ENCODE peak calls at places on chromosomes 6 and 20, in four cellular contexts. E is HEK293T; L is stimulated activated CD4-positive, alpha-beta T cell treated with anti-CD3 and anti-CD28 coated beads, Interleukin-1b, Interleukin-23, amount 100 ng/mL, for 1 hour; V is activated naive CD4-positive, alpha-beta T cell. K is an unnamed sample.

GRCh38 chr6:13462380-13463326 is 24.7 kb downstream of the GFOD1 start:
- DNase-seq in E (no peak), L (no peak), V (no peak), K (no peak)

GRCh38 chr20:41352106-41352505 is 11.5 kb downstream of the LPIN3 start:
- DNase-seq in E (peak), L (no peak), V (no peak), K (no peak)

GRCh38 chr20:51579137-51579536 is 36.6 kb upstream of the NFATC2 start:
- DNase-seq in E (no peak), L (no peak), V (no peak), K (no peak)

GRCh38 chr6:37696841-37697735 is 595 bp downstream of the MDGA1 start:
- DNase-seq in E (peak), L (no peak), V (peak), K (peak)

GRCh38 chr6:130183271-130184222 is 39.2 kb downstream of the SAMD3 start:
- DNase-seq in E (no peak), L (no peak), V (no peak), K (no peak)

GRCh38 chr6:14038636-14039035 is 78.9 kb upstream of the CD83 start:
- DNase-seq in E (no peak), L (no peak), V (no peak), K (no peak)

GRCh38 chr6:137389150-137389664 is 105.0 kb downstream of the OLIG3 start:
- DNase-seq in E (no peak), L (peak), V (peak), K (no peak)

GRCh38 chr6:87822011-87822410 is 120.0 kb upstream of the AKIRIN2 start:
- DNase-seq in E (no peak), L (no peak), V (no peak), K (no peak)

GRCh38 chr6:24477070-24477469 is 12.3 kb downstream of the GPLD1 start:
- DNase-seq in E (no peak), L (no peak), V (no peak), K (no peak)

GRCh38 chr20:6588296-6588695 is 179.2 kb upstream of the BMP2 start:
- DNase-seq in E (no peak), L (no peak), V (no peak), K (no peak)

GRCh38 chr6:5936140-5936539 is 70.6 kb downstream of the NRN1 start:
- DNase-seq in E (no peak), L (no peak), V (no peak), K (no peak)

GRCh38 chr6:152207915-152208714 is 400.6 kb downstream of the ESR1 start:
- DNase-seq in E (no peak), L (no peak), V (no peak), K (no peak)

GRCh38 chr6:135322427-135323201 is 141.5 kb downstream of the MYB start:
- DNase-seq in E (no peak), L (no peak), V (no peak), K (no peak)

GRCh38 chr6:71724456-71725180 is 161.7 kb upstream of the RIMS1 start:
- DNase-seq in E (no peak), L (no peak), V (no peak), K (no peak)

GRCh38 chr20:19688031-19688806 is 69.8 kb upstream of the RIN2 start:
- DNase-seq in E (peak), L (no peak), V (no peak), K (no peak)

GRCh38 chr6:12844284-12845223 is 128.0 kb downstream of the PHACTR1 start:
- DNase-seq in E (peak), L (no peak), V (no peak), K (peak)

GRCh38 chr6:156316613-156317012 is 460.6 kb upstream of the ARID1B start:
- DNase-seq in E (no peak), L (no peak), V (no peak), K (no peak)

GRCh38 chr20:12882832-12883506 is 125.8 kb upstream of the SPTLC3 start:
- DNase-seq in E (no peak), L (no peak), V (no peak), K (no peak)

GRCh38 chr20:32898721-32899120 is 40.0 kb downstream of the EFCAB8 start:
- DNase-seq in E (no peak), L (no peak), V (no peak), K (no peak)

GRCh38 chr6:56663344-56663743 is 20.7 kb upstream of the DST start:
- DNase-seq in E (no peak), L (no peak), V (no peak), K (no peak)

GRCh38 chr6:84282566-84282965 is 55.1 kb upstream of the CEP162 start:
- DNase-seq in E (no peak), L (no peak), V (no peak), K (no peak)

GRCh38 chr6:166615059-166615770 is 11.8 kb downstream of the RPS6KA2 start:
- DNase-seq in E (no peak), L (no peak), V (no peak), K (no peak)

GRCh38 chr6:159163901-159164370 is 5.3 kb upstream of the FNDC1 start:
- DNase-seq in E (no peak), L (no peak), V (no peak), K (no peak)

GRCh38 chr20:37295001-37295400 is 5.5 kb downstream of the MANBAL start:
- DNase-seq in E (no peak), L (no peak), V (no peak), K (no peak)

GRCh38 chr6:40661726-40662125 is 74.6 kb upstream of the LRFN2 start:
- DNase-seq in E (no peak), L (no peak), V (no peak), K (no peak)

GRCh38 chr6:96391776-96392175 is 129.8 kb upstream of the UFL1 start:
- DNase-seq in E (peak), L (no peak), V (no peak), K (no peak)

GRCh38 chr20:32040142-32040953 is 11.7 kb upstream of the HCK start:
- DNase-seq in E (no peak), L (no peak), V (no peak), K (no peak)

GRCh38 chr20:59992531-59992930 is 34.3 kb downstream of the CDH26 start:
- DNase-seq in E (no peak), L (no peak), V (no peak), K (no peak)

GRCh38 chr6:37758234-37758633 is 60.6 kb upstream of the MDGA1 start:
- DNase-seq in E (no peak), L (no peak), V (no peak), K (no peak)